ENCODE peak calls at places on chromosome 15, in eight cellular contexts. W, M, B, A, C, Q, R and P are unnamed samples.
A peak's percentile ranks its signal among the peaks of the same experiment; 100 is the strongest.

GRCh38 chr15:67036775-67037555 is 28.4 kb upstream of the SMAD3 start:
- DNase-seq in W (no peak), M (no peak), B (no peak), A (no peak), C (no peak), Q (no peak), R (no peak), P (no peak)

GRCh38 chr15:43383070-43383469 is 12.2 kb downstream of the TUBGCP4 start:
- DNase-seq in W (no peak), M (no peak), B (no peak), A (no peak), C (no peak), Q (no peak), R (no peak), P (no peak)

GRCh38 chr15:83066034-83066760 is 855 bp downstream of the BTBD1 start:
- DNase-seq in W (no peak), M (peak; percentile 42), B (no peak), A (peak; percentile 57), C (no peak), Q (no peak), R (peak; percentile 25), P (no peak)

GRCh38 chr15:99170476-99171065 is 65.7 kb downstream of the SYNM start:
- DNase-seq in W (no peak), M (no peak), B (no peak), A (no peak), C (no peak), Q (no peak), R (no peak), P (no peak)

GRCh38 chr15:101122266-101122665 is 129.6 kb downstream of the CHSY1 start:
- DNase-seq in W (no peak), M (no peak), B (no peak), A (no peak), C (no peak), Q (peak; percentile 51), R (no peak), P (no peak)

GRCh38 chr15:26967719-26968269 is 3.2 kb upstream of the GABRG3 start:
- DNase-seq in W (no peak), M (no peak), B (peak; percentile 44), A (peak; percentile 82), C (no peak), Q (no peak), R (no peak), P (no peak)

GRCh38 chr15:25790003-25790660 is 73.0 kb downstream of the ATP10A start:
- DNase-seq in W (no peak), M (no peak), B (no peak), A (no peak), C (no peak), Q (peak; percentile 64), R (peak; percentile 55), P (peak; percentile 78)

GRCh38 chr15:80242132-80242769 is 9.8 kb downstream of the CTXND1 start:
- DNase-seq in W (peak; percentile 28), M (peak; percentile 65), B (no peak), A (peak; percentile 60), C (no peak), Q (no peak), R (no peak), P (no peak)

GRCh38 chr15:51736646-51737537 is 563 bp downstream of the LYSMD2 start:
- DNase-seq in W (no peak), M (peak; percentile 71), B (peak; percentile 46), A (peak; percentile 55), C (peak; percentile 73), Q (peak; percentile 80), R (peak; percentile 53), P (peak; percentile 52)

GRCh38 chr15:97521894-97522293 is 438.6 kb upstream of the ARRDC4 start:
- DNase-seq in W (no peak), M (peak; percentile 50), B (peak; percentile 52), A (peak; percentile 54), C (no peak), Q (no peak), R (peak; percentile 50), P (no peak)

GRCh38 chr15:59492389-59493377 is 54.7 kb downstream of the FAM81A start:
- DNase-seq in W (peak; percentile 60), M (peak; percentile 63), B (peak; percentile 64), A (peak; percentile 88), C (peak; percentile 52), Q (no peak), R (peak; percentile 44), P (peak; percentile 66)

GRCh38 chr15:58752716-58753115 is 3.2 kb upstream of the ADAM10 start:
- DNase-seq in W (no peak), M (no peak), B (no peak), A (no peak), C (no peak), Q (no peak), R (no peak), P (no peak)

GRCh38 chr15:67472957-67473356 is 48.0 kb upstream of the C15orf61 start:
- DNase-seq in W (no peak), M (no peak), B (no peak), A (no peak), C (no peak), Q (no peak), R (no peak), P (no peak)

GRCh38 chr15:61380270-61380669 is 151.2 kb upstream of the RORA start:
- DNase-seq in W (no peak), M (no peak), B (no peak), A (no peak), C (no peak), Q (no peak), R (no peak), P (no peak)

GRCh38 chr15:92803852-92804609 is 96.1 kb upstream of the CHD2 start:
- DNase-seq in W (peak; percentile 99), M (peak; percentile 100), B (peak; percentile 48), A (no peak), C (peak; percentile 92), Q (peak; percentile 91), R (peak; percentile 52), P (peak; percentile 88)

GRCh38 chr15:29278436-29279099 is 8.9 kb upstream of the NSMCE3 start:
- DNase-seq in W (peak; percentile 64), M (no peak), B (no peak), A (no peak), C (no peak), Q (no peak), R (no peak), P (no peak)

GRCh38 chr15:68383161-68384074 is 48.5 kb downstream of the ITGA11 start:
- DNase-seq in W (peak; percentile 36), M (peak; percentile 66), B (no peak), A (peak; percentile 54), C (no peak), Q (no peak), R (no peak), P (peak; percentile 36)

GRCh38 chr15:29090617-29091466 is 178.8 kb downstream of the NSMCE3 start:
- DNase-seq in W (peak; percentile 12), M (peak; percentile 44), B (no peak), A (peak; percentile 59), C (no peak), Q (no peak), R (no peak), P (no peak)

GRCh38 chr15:86624261-86625036 is 544.8 kb downstream of the AGBL1 start:
- DNase-seq in W (no peak), M (peak; percentile 86), B (peak; percentile 65), A (peak; percentile 84), C (peak; percentile 45), Q (peak; percentile 80), R (peak; percentile 72), P (peak; percentile 15)
- H3K4me3 ChIP-seq in W (no peak overlapping the region), M (no peak overlapping the region), B (no peak overlapping the region), A (no peak overlapping the region), C (no peak overlapping the region), Q (no peak overlapping the region), R (no peak overlapping the region), P (no peak overlapping the region)

GRCh38 chr15:44438402-44438801 is 11.0 kb downstream of the CTDSPL2 start:
- DNase-seq in W (no peak), M (no peak), B (no peak), A (no peak), C (no peak), Q (no peak), R (no peak), P (no peak)

GRCh38 chr15:44441095-44441501 is 13.7 kb downstream of the CTDSPL2 start:
- DNase-seq in W (no peak), M (peak; percentile 57), B (no peak), A (no peak), C (no peak), Q (no peak), R (no peak), P (no peak)

GRCh38 chr15:44447772-44448376 is 20.4 kb downstream of the CTDSPL2 start:
- DNase-seq in W (no peak), M (no peak), B (no peak), A (no peak), C (no peak), Q (peak; percentile 43), R (no peak), P (no peak)

DNA sequence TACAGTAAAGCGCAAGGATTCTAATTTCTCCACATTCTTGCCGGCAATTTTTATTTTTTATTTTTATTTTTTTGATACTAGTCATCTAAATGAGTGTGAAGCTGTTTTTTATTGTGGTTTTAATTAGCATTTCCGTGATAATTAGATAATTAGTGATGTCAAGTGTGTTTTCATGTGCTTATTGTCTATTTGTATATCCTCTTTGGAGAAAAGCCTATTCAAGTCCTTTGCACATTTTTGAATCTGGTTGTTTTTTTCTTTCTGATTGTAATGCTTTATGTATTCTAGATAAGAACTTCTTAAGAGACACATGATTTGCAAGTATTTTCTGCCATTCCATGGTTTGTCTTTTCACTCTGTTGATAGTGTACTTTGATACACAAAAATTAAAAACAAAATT is 16.1 kb downstream of the CTDSPL2 start:
- DNase-seq in W (no peak), M (no peak), B (no peak), A (no peak), C (no peak), Q (no peak), R (no peak), P (no peak)
- H3K4me3 ChIP-seq in W (no peak overlapping the region), M (no peak overlapping the region), B (no peak overlapping the region), A (no peak overlapping the region), C (no peak overlapping the region), Q (no peak overlapping the region), R (no peak overlapping the region), P (no peak overlapping the region)

GRCh38 chr15:64095431-64095794 is 369 bp upstream of the SNX1 start:
- DNase-seq in W (no peak), M (no peak), B (no peak), A (no peak), C (no peak), Q (no peak), R (no peak), P (no peak)
- H3K4me3 ChIP-seq in W (peak overlapping the region; percentile 96), M (peak overlapping the region; percentile 83), B (peak overlapping the region; percentile 98), A (peak overlapping the region; percentile 73), C (peak overlapping the region; percentile 78), Q (peak overlapping the region; percentile 4), R (peak overlapping the region; percentile 91), P (peak overlapping the region; percentile 98)

GRCh38 chr15:47741082-47741481 is 23.8 kb downstream of the SEMA6D start:
- DNase-seq in W (no peak), M (no peak), B (no peak), A (no peak), C (no peak), Q (no peak), R (no peak), P (no peak)
- H3K4me3 ChIP-seq in W (no peak overlapping the region), M (no peak overlapping the region), B (no peak overlapping the region), A (no peak overlapping the region), C (no peak overlapping the region), Q (no peak overlapping the region), R (no peak overlapping the region), P (no peak overlapping the region)